ENCODE peak calls at places on chromosomes 13 and 19, in four cellular contexts. One of them, this sample, is unnamed.

GRCh38 chr13:43567608-43568007 is 219.2 kb downstream of the ENOX1 start:
- DNase-seq in IMR-90: peak
- DNase-seq in mammary epithelial cell: peak
- DNase-seq in body of pancreas: no peak
- DNase-seq in this sample: peak

GRCh38 chr13:109271991-109272454 is 514.4 kb downstream of the IRS2 start:
- DNase-seq in mammary epithelial cell: peak
- DNase-seq in IMR-90: no peak
- DNase-seq in body of pancreas: no peak
- DNase-seq in this sample: no peak

GRCh38 chr13:51895906-51896888 is 34.4 kb downstream of the CCDC70 start:
- DNase-seq in body of pancreas: peak
- DNase-seq in IMR-90: peak
- DNase-seq in mammary epithelial cell: peak
- DNase-seq in this sample: peak

GRCh38 chr19:33299061-33299665 is 3.2 kb downstream of the CEBPA start:
- DNase-seq in IMR-90: no peak
- DNase-seq in mammary epithelial cell: no peak
- DNase-seq in body of pancreas: no peak
- DNase-seq in this sample: no peak

GRCh38 chr19:18419195-18419698 is at the start of gene SSBP4:
- DNase-seq in mammary epithelial cell: peak
- DNase-seq in body of pancreas: peak
- DNase-seq in IMR-90: peak
- DNase-seq in this sample: peak

GRCh38 chr13:110756268-110756667 is 42.8 kb downstream of the ING1 start:
- DNase-seq in IMR-90: peak
- DNase-seq in body of pancreas: no peak
- DNase-seq in mammary epithelial cell: no peak
- DNase-seq in this sample: no peak

GRCh38 chr13:41622545-41623429 is 165.4 kb downstream of the RGCC start:
- DNase-seq in IMR-90: peak
- DNase-seq in body of pancreas: no peak
- DNase-seq in mammary epithelial cell: no peak
- DNase-seq in this sample: no peak

GRCh38 chr19:14059093-14059480 is 2.8 kb downstream of the PALM3 start:
- DNase-seq in body of pancreas: no peak
- DNase-seq in mammary epithelial cell: no peak
- DNase-seq in IMR-90: no peak
- DNase-seq in this sample: no peak

GRCh38 chr13:48318714-48319457 is 15.3 kb downstream of the RB1 start:
- DNase-seq in body of pancreas: peak
- DNase-seq in IMR-90: no peak
- DNase-seq in mammary epithelial cell: no peak
- DNase-seq in this sample: no peak

GRCh38 chr19:46016426-46017094 is 6.3 kb downstream of the PGLYRP1 start:
- DNase-seq in mammary epithelial cell: peak
- DNase-seq in IMR-90: peak
- DNase-seq in body of pancreas: peak
- DNase-seq in this sample: no peak

GRCh38 chr19:46385636-46386035 is 27.7 kb downstream of the CCDC8 start:
- DNase-seq in IMR-90: no peak
- DNase-seq in body of pancreas: no peak
- DNase-seq in mammary epithelial cell: no peak
- DNase-seq in this sample: no peak

GRCh38 chr19:13684021-13684420 is 80.3 kb upstream of the MRI1 start:
- DNase-seq in body of pancreas: no peak
- DNase-seq in mammary epithelial cell: no peak
- DNase-seq in IMR-90: no peak
- DNase-seq in this sample: no peak

GRCh38 chr19:58575183-58576041 is 2.3 kb upstream of the MZF1 start:
- DNase-seq in mammary epithelial cell: peak
- DNase-seq in body of pancreas: peak
- DNase-seq in IMR-90: peak
- DNase-seq in this sample: peak

GRCh38 chr19:3055741-3056453 is 6.4 kb downstream of the TLE5 start:
- DNase-seq in body of pancreas: peak
- DNase-seq in IMR-90: no peak
- DNase-seq in mammary epithelial cell: peak
- DNase-seq in this sample: no peak

GRCh38 chr13:73077867-73078266 is 19.1 kb downstream of the KLF5 start:
- DNase-seq in IMR-90: no peak
- DNase-seq in body of pancreas: no peak
- DNase-seq in mammary epithelial cell: no peak
- DNase-seq in this sample: no peak

GRCh38 chr13:21344662-21345176 is 114.4 kb downstream of the ZDHHC20 start:
- DNase-seq in IMR-90: no peak
- DNase-seq in body of pancreas: no peak
- DNase-seq in mammary epithelial cell: no peak
- DNase-seq in this sample: no peak

GRCh38 chr13:21511841-21512240 is 52.7 kb upstream of the ZDHHC20 start:
- DNase-seq in mammary epithelial cell: peak
- DNase-seq in body of pancreas: no peak
- DNase-seq in IMR-90: peak
- DNase-seq in this sample: no peak

GRCh38 chr13:39938591-39938990 is 283.1 kb downstream of the COG6 start:
- DNase-seq in body of pancreas: no peak
- DNase-seq in IMR-90: no peak
- DNase-seq in mammary epithelial cell: no peak
- DNase-seq in this sample: no peak

GRCh38 chr13:26502826-26503225 is 54.7 kb upstream of the WASF3 start:
- DNase-seq in body of pancreas: peak
- DNase-seq in IMR-90: peak
- DNase-seq in mammary epithelial cell: peak
- DNase-seq in this sample: no peak

GRCh38 chr13:39417131-39417530 is 185.9 kb downstream of the LHFPL6 start:
- DNase-seq in IMR-90: no peak
- DNase-seq in mammary epithelial cell: no peak
- DNase-seq in body of pancreas: no peak
- DNase-seq in this sample: no peak

GRCh38 chr13:46341112-46341711 is 45.8 kb downstream of the RUBCNL start:
- DNase-seq in mammary epithelial cell: peak
- DNase-seq in body of pancreas: no peak
- DNase-seq in IMR-90: peak
- DNase-seq in this sample: no peak

GRCh38 chr13:87498681-87499080 is 172.5 kb upstream of the SLITRK5 start:
- DNase-seq in mammary epithelial cell: peak
- DNase-seq in body of pancreas: no peak
- DNase-seq in IMR-90: peak
- DNase-seq in this sample: no peak

GRCh38 chr19:35549174-35549788 is 3.9 kb downstream of the TMEM147 start:
- DNase-seq in body of pancreas: peak
- DNase-seq in IMR-90: peak
- DNase-seq in mammary epithelial cell: peak
- DNase-seq in this sample: no peak

GRCh38 chr13:111645598-111646463 is 325.4 kb downstream of the TEX29 start:
- DNase-seq in body of pancreas: no peak
- DNase-seq in IMR-90: no peak
- DNase-seq in mammary epithelial cell: no peak
- DNase-seq in this sample: no peak

GRCh38 chr19:4077011-4077382 is 10.3 kb upstream of the ZBTB7A start:
- DNase-seq in mammary epithelial cell: no peak
- DNase-seq in IMR-90: no peak
- DNase-seq in body of pancreas: no peak
- DNase-seq in this sample: no peak

GRCh38 chr13:26523007-26523406 is 34.5 kb upstream of the WASF3 start:
- DNase-seq in mammary epithelial cell: no peak
- DNase-seq in body of pancreas: no peak
- DNase-seq in IMR-90: no peak
- DNase-seq in this sample: no peak

GRCh38 chr13:36358352-36358751 is 12.2 kb upstream of the SPART start:
- DNase-seq in mammary epithelial cell: no peak
- DNase-seq in body of pancreas: no peak
- DNase-seq in IMR-90: no peak
- DNase-seq in this sample: no peak

GRCh38 chr19:31548941-31549340 is 199.7 kb upstream of the TSHZ3 start:
- DNase-seq in IMR-90: peak
- DNase-seq in body of pancreas: peak
- DNase-seq in mammary epithelial cell: peak
- DNase-seq in this sample: no peak

GRCh38 chr19:18304496-18305312 is 18.2 kb downstream of the LSM4 start:
- DNase-seq in body of pancreas: peak
- DNase-seq in IMR-90: peak
- DNase-seq in mammary epithelial cell: peak
- DNase-seq in this sample: no peak

GRCh38 chr19:33603377-33603776 is 18.4 kb upstream of the CHST8 start:
- DNase-seq in IMR-90: no peak
- DNase-seq in body of pancreas: no peak
- DNase-seq in mammary epithelial cell: peak
- DNase-seq in this sample: no peak

GRCh38 chr19:39067104-39067503 is 17.1 kb upstream of the ACP7 start:
- DNase-seq in mammary epithelial cell: no peak
- DNase-seq in body of pancreas: no peak
- DNase-seq in IMR-90: no peak
- DNase-seq in this sample: no peak

GRCh38 chr13:51797664-51798488 is 6.1 kb downstream of the DHRS12 start:
- DNase-seq in mammary epithelial cell: peak
- DNase-seq in body of pancreas: peak
- DNase-seq in IMR-90: peak
- DNase-seq in this sample: peak

GRCh38 chr13:112699318-112699918 is 9.6 kb downstream of the ATP11A start:
- DNase-seq in body of pancreas: no peak
- DNase-seq in IMR-90: no peak
- DNase-seq in mammary epithelial cell: no peak
- DNase-seq in this sample: no peak

GRCh38 chr19:7627166-7627565 is 2.2 kb downstream of the XAB2 start:
- DNase-seq in body of pancreas: no peak
- DNase-seq in mammary epithelial cell: no peak
- DNase-seq in IMR-90: no peak
- DNase-seq in this sample: no peak

GRCh38 chr13:33125821-33126570 is 109.8 kb downstream of the KL start:
- DNase-seq in body of pancreas: peak
- DNase-seq in mammary epithelial cell: peak
- DNase-seq in IMR-90: peak
- DNase-seq in this sample: no peak

GRCh38 chr19:46629546-46630025 is 4.7 kb upstream of the PTGIR start:
- DNase-seq in IMR-90: no peak
- DNase-seq in body of pancreas: peak
- DNase-seq in mammary epithelial cell: no peak
- DNase-seq in this sample: no peak

GRCh38 chr13:97866346-97866745 is 87.1 kb upstream of the IPO5 start:
- DNase-seq in body of pancreas: no peak
- DNase-seq in mammary epithelial cell: peak
- DNase-seq in IMR-90: no peak
- DNase-seq in this sample: no peak

GRCh38 chr13:35475131-35475959 is 1.1 kb downstream of the MAB21L1 start:
- DNase-seq in body of pancreas: no peak
- DNase-seq in IMR-90: peak
- DNase-seq in mammary epithelial cell: peak
- DNase-seq in this sample: no peak

DNA sequence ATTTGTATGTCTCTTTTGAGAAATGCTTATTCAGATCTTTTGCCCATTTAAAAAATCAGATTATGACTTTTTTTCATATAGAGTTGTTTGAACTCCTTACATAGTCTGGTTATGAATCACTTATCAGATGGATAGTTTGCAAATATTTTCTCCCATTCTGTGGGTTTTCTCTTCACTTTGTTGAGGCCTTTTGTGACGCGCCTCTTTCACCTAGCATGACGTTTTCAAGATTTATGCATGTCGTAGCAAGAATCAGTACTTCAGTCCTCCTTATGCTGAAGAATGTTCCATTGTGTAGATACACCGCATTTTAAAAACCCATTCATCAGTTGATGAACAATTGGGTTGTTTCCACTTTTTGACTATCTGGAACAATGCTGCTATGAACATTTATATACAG is 13.4 kb downstream of the PABPC3 start:
- DNase-seq in body of pancreas: no peak
- DNase-seq in IMR-90: no peak
- DNase-seq in mammary epithelial cell: peak
- DNase-seq in this sample: no peak
- H3K4me3 ChIP-seq in body of pancreas: no peak
- H3K4me3 ChIP-seq in IMR-90: no peak
- H3K4me3 ChIP-seq in mammary epithelial cell: no peak
- H3K4me3 ChIP-seq in this sample: no peak

GRCh38 chr13:93037780-93038179 is 188.8 kb upstream of the GPC6 start:
- DNase-seq in mammary epithelial cell: no peak
- DNase-seq in body of pancreas: no peak
- DNase-seq in IMR-90: no peak
- DNase-seq in this sample: no peak

GRCh38 chr13:93038187-93038586 is 188.4 kb upstream of the GPC6 start:
- DNase-seq in body of pancreas: no peak
- DNase-seq in mammary epithelial cell: no peak
- DNase-seq in IMR-90: no peak
- DNase-seq in this sample: no peak

GRCh38 chr13:93036380-93036779 is 190.2 kb upstream of the GPC6 start:
- DNase-seq in mammary epithelial cell: no peak
- DNase-seq in body of pancreas: no peak
- DNase-seq in IMR-90: no peak
- DNase-seq in this sample: no peak

DNA sequence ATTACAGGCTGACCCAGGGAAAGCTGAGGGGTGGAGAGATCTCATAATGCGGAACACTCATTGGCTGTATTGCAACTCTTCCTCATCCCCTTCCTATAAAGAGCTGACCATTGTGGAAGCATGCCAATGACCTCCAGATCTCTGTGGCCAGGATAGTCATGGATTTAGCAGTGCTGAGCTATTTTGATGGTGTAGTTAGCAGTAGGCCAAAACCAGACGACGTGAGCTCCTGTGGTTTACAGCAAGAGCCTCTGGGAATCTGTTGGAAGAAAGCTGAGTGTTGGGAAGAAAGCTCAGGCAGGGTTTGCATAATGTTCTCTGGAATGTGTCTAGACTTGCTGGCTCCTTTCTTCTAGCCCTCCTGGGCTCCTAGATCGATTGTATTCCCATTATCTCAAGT is 187.5 kb upstream of the GPC6 start:
- DNase-seq in IMR-90: peak
- DNase-seq in mammary epithelial cell: no peak
- DNase-seq in body of pancreas: no peak
- DNase-seq in this sample: no peak
- TF ChIP-seq CTCF in IMR-90: no peak
- TF ChIP-seq CTCF in mammary epithelial cell: no peak
- TF ChIP-seq CTCF in body of pancreas: no peak
- TF ChIP-seq CTCF in this sample: no peak

GRCh38 chr19:11142528-11143171 is 12.9 kb downstream of the SPC24 start:
- DNase-seq in body of pancreas: peak
- DNase-seq in IMR-90: peak
- DNase-seq in mammary epithelial cell: peak
- DNase-seq in this sample: no peak
- H3K4me3 ChIP-seq in body of pancreas: no peak
- H3K4me3 ChIP-seq in IMR-90: no peak
- H3K4me3 ChIP-seq in mammary epithelial cell: peak
- H3K4me3 ChIP-seq in this sample: no peak

GRCh38 chr13:113929628-113930615 is 44.0 kb downstream of the C13orf46 start:
- DNase-seq in body of pancreas: no peak
- DNase-seq in mammary epithelial cell: no peak
- DNase-seq in IMR-90: no peak
- DNase-seq in this sample: no peak
- TF ChIP-seq CTCF in body of pancreas: no peak
- TF ChIP-seq CTCF in mammary epithelial cell: no peak
- TF ChIP-seq CTCF in IMR-90: no peak
- TF ChIP-seq CTCF in this sample: no peak